ENCODE peak calls at places on chromosomes 1 and 21, in five cellular contexts. R is heart right ventricle, H is T-cell, O is NCI-H2081, S is sigmoid colon. X is an unnamed sample.

GRCh38 chr1:25472494-25472893 is 41.8 kb downstream of the MACO1 start:
- DNase-seq in S (no peak), R (no peak), H (no peak), O (peak; percentile 8), X (no peak)

GRCh38 chr1:167054946-167055630 is 35.1 kb downstream of the GPA33 start:
- DNase-seq in O (no peak), H (no peak), R (no peak), S (no peak), X (no peak)

GRCh38 chr1:105027838-105028471 is 1278.3 kb downstream of the AMY1C start:
- DNase-seq in O (no peak), S (no peak), R (no peak), H (no peak), X (no peak)

GRCh38 chr1:56409112-56409691 is 170.2 kb downstream of the PLPP3 start:
- DNase-seq in R (peak; percentile 17), S (no peak), H (no peak), O (peak; percentile 7), X (no peak)

GRCh38 chr1:27672750-27673112 is 739 bp upstream of the IFI6 start:
- DNase-seq in O (no peak), S (no peak), H (no peak), R (no peak), X (no peak)

GRCh38 chr21:25243809-25244208 is 363.5 kb downstream of the MRPL39 start:
- DNase-seq in H (no peak), R (no peak), S (no peak), O (no peak), X (peak; percentile 12)

GRCh38 chr1:202251424-202252256 is 58.0 kb downstream of the LGR6 start:
- DNase-seq in H (no peak), S (peak; percentile 40), R (no peak), O (no peak), X (no peak)

GRCh38 chr1:227805606-227806197 is 9.8 kb upstream of the PRSS38 start:
- DNase-seq in O (no peak), H (no peak), R (no peak), S (no peak), X (no peak)

GRCh38 chr1:206490643-206491421 is 16.5 kb upstream of the RASSF5 start:
- DNase-seq in S (no peak), H (no peak), O (no peak), R (no peak), X (no peak)

GRCh38 chr21:17469727-17470126 is 43.1 kb upstream of the CXADR start:
- DNase-seq in S (no peak), R (no peak), O (no peak), H (no peak), X (no peak)

GRCh38 chr1:110645962-110646735 is 28.6 kb downstream of the KCNA3 start:
- DNase-seq in S (no peak), O (no peak), H (no peak), R (no peak), X (no peak)

GRCh38 chr21:34745557-34746255 is 76.9 kb downstream of the CLIC6 start:
- DNase-seq in R (peak; percentile 47), O (peak; percentile 69), S (peak; percentile 84), H (peak; percentile 48), X (peak; percentile 83)

GRCh38 chr1:215526147-215526845 is 40.8 kb upstream of the KCTD3 start:
- DNase-seq in O (peak; percentile 73), H (no peak), S (no peak), R (no peak), X (peak; percentile 60)

GRCh38 chr1:26168410-26169167 is at the start of gene C1orf232:
- DNase-seq in S (no peak), R (no peak), H (no peak), O (peak; percentile 12), X (no peak)

GRCh38 chr1:173190101-173190895 is 16.8 kb downstream of the TNFSF4 start:
- DNase-seq in H (no peak), R (peak; percentile 66), S (peak; percentile 91), O (peak; percentile 81), X (no peak)

GRCh38 chr1:242890211-242890741 is 364.8 kb downstream of the CEP170 start:
- DNase-seq in R (peak; percentile 44), S (no peak), H (no peak), O (no peak), X (no peak)

GRCh38 chr1:228020686-228021525 is 14.1 kb downstream of the WNT3A start:
- DNase-seq in O (no peak), S (peak; percentile 21), H (no peak), R (peak; percentile 3), X (no peak)

GRCh38 chr1:45552309-45552708 is 1.7 kb downstream of the AKR1A1 start:
- DNase-seq in O (peak; percentile 86), R (no peak), S (peak; percentile 67), H (no peak), X (no peak)

GRCh38 chr1:52296345-52296744 is 69.7 kb downstream of the CC2D1B start:
- DNase-seq in O (peak; percentile 70), R (no peak), S (no peak), H (no peak), X (peak; percentile 53)

GRCh38 chr1:43063394-43064219 is 104.9 kb upstream of the SLC2A1 start:
- DNase-seq in S (no peak), H (no peak), R (no peak), O (no peak), X (no peak)

GRCh38 chr1:27246194-27246593 is 11.8 kb downstream of the WDTC1 start:
- DNase-seq in H (no peak), O (no peak), R (no peak), S (no peak), X (no peak)

GRCh38 chr1:5105744-5106143 is 451.3 kb downstream of the AJAP1 start:
- DNase-seq in H (no peak), R (no peak), S (no peak), O (no peak), X (no peak)

GRCh38 chr1:182217071-182217470 is 155.6 kb upstream of the ZNF648 start:
- DNase-seq in R (no peak), S (no peak), H (no peak), O (no peak), X (no peak)

GRCh38 chr1:17335821-17336718 is 28.1 kb downstream of the PADI4 start:
- DNase-seq in R (peak; percentile 46), S (peak; percentile 63), H (peak; percentile 43), O (peak; percentile 43), X (peak; percentile 72)

GRCh38 chr1:40820911-40821693 is 37.5 kb downstream of the KCNQ4 start:
- DNase-seq in S (no peak), H (no peak), R (no peak), O (peak; percentile 48), X (no peak)

GRCh38 chr1:38047603-38048146 is 1.1 kb upstream of the POU3F1 start:
- DNase-seq in O (no peak), S (no peak), R (no peak), H (no peak), X (no peak)

GRCh38 chr1:47951545-47952235 is 45.5 kb downstream of the TRABD2B start:
- DNase-seq in R (no peak), S (no peak), O (no peak), H (no peak), X (no peak)

GRCh38 chr1:244097523-244098390 is 46.7 kb downstream of the ZBTB18 start:
- DNase-seq in S (no peak), H (no peak), R (no peak), O (no peak), X (no peak)

GRCh38 chr1:37599940-37600339 is 4.2 kb upstream of the GNL2 start:
- DNase-seq in R (no peak), O (no peak), S (no peak), H (no peak), X (no peak)

GRCh38 chr1:74502432-74502831 is 10.0 kb downstream of the LRRC53 start:
- DNase-seq in R (no peak), S (no peak), H (no peak), O (no peak), X (no peak)

GRCh38 chr1:245086389-245086969 is 68.3 kb upstream of the KIF26B start:
- DNase-seq in R (no peak), O (no peak), H (no peak), S (no peak), X (no peak)

GRCh38 chr1:54937469-54937868 is 43.0 kb upstream of the TMEM61 start:
- DNase-seq in S (no peak), O (no peak), H (no peak), R (no peak), X (no peak)

GRCh38 chr1:155598842-155599331 is 11.1 kb upstream of the MSTO1 start:
- DNase-seq in R (no peak), H (peak; percentile 37), O (no peak), S (no peak), X (no peak)

GRCh38 chr1:205630651-205631009 is 1.2 kb downstream of the ELK4 start:
- DNase-seq in O (no peak), R (no peak), S (no peak), H (no peak), X (no peak)

GRCh38 chr1:42746436-42747105 is 6.5 kb upstream of the CLDN19 start:
- DNase-seq in S (no peak), R (no peak), O (no peak), H (no peak), X (no peak)

GRCh38 chr1:157770442-157771043 is 6.4 kb downstream of the FCRL2 start:
- DNase-seq in R (no peak), O (no peak), S (no peak), H (no peak), X (no peak)